ENCODE peak calls at places on chromosome 16, in four cellular contexts. H is DND-41, U is KG1, F is T-helper 1 cell. J is an unnamed sample.

GRCh38 chr16:66899310-66899944 is 19.1 kb downstream of the PDP2 start:
- DNase-seq in F (no peak), U (no peak), H (no peak), J (no peak)

GRCh38 chr16:57893217-57893558 is 77.7 kb downstream of the CNGB1 start:
- DNase-seq in H (no peak), U (no peak), F (no peak), J (no peak)

GRCh38 chr16:11205065-11205699 is 50.8 kb downstream of the SOCS1 start:
- DNase-seq in H (no peak), U (no peak), F (no peak), J (no peak)

GRCh38 chr16:69725480-69726312 is 664 bp downstream of the NQO1 start:
- DNase-seq in F (no peak), H (no peak), U (no peak), J (no peak)

GRCh38 chr16:14513389-14514107 is 116.5 kb downstream of the PARN start:
- DNase-seq in U (no peak), F (no peak), H (no peak), J (no peak)

GRCh38 chr16:78098087-78098486 is 1.4 kb upstream of the WWOX start:
- DNase-seq in H (no peak), F (peak; percentile 70), U (no peak), J (no peak)

GRCh38 chr16:21275529-21275928 is 2.6 kb downstream of the CRYM start:
- DNase-seq in H (no peak), U (no peak), F (no peak), J (no peak)

GRCh38 chr16:19001788-19002187 is 18.1 kb downstream of the TMC7 start:
- DNase-seq in F (no peak), H (peak; percentile 31), U (no peak), J (no peak)

GRCh38 chr16:48383877-48384304 is 1.3 kb downstream of the SIAH1 start:
- DNase-seq in H (peak; percentile 23), F (peak; percentile 21), U (no peak), J (no peak)

GRCh38 chr16:30429418-30429677 is 482 bp downstream of the DCTPP1 start:
- DNase-seq in U (no peak), H (no peak), F (no peak), J (no peak)

GRCh38 chr16:83681421-83681820 is 126.4 kb upstream of the HSBP1 start:
- DNase-seq in U (no peak), H (no peak), F (no peak), J (no peak)

GRCh38 chr16:70730944-70731343 is 45.1 kb upstream of the MTSS2 start:
- DNase-seq in U (no peak), H (no peak), F (no peak), J (no peak)

GRCh38 chr16:57534881-57535658 is 1.3 kb downstream of the CCDC102A start:
- DNase-seq in F (no peak), H (no peak), U (no peak), J (no peak)